ENCODE peak calls at places on chromosome 13, in eight cellular contexts. J is testis, E is stomach, V is adrenal gland, I is esophagus muscularis mucosa, W is cardiac muscle cell, B is body of pancreas, X is left ventricle myocardium inferior. P is an unnamed sample.
A peak's percentile ranks its signal among the peaks of the same experiment; 100 is the strongest.

GRCh38 chr13:109297628-109298027 is 488.8 kb downstream of the IRS2 start:
- DNase-seq in W (peak; percentile 60), J (no peak), X (no peak), B (no peak), E (no peak), I (no peak), V (no peak), P (no peak)

GRCh38 chr13:102872131-102872530 is 26.3 kb downstream of the ERCC5 start:
- DNase-seq in I (no peak), B (no peak), X (no peak), E (no peak), V (no peak), J (no peak), W (no peak), P (no peak)

GRCh38 chr13:102580552-102581169 is 16.1 kb upstream of the TPP2 start:
- DNase-seq in E (no peak), B (peak; percentile 49), I (no peak), W (peak; percentile 81), X (no peak), J (peak; percentile 42), V (peak; percentile 54), P (no peak)

GRCh38 chr13:24746618-24747247 is 17.2 kb upstream of the RNF17 start:
- DNase-seq in E (no peak), W (peak; percentile 38), X (no peak), V (no peak), B (no peak), J (no peak), I (no peak), P (no peak)

GRCh38 chr13:43730642-43731041 is 56.1 kb downstream of the ENOX1 start:
- DNase-seq in J (no peak), B (peak; percentile 5), I (no peak), X (no peak), E (no peak), V (peak; percentile 10), W (peak; percentile 33), P (peak; percentile 14)

GRCh38 chr13:30792257-30793000 is 57.1 kb downstream of the ALOX5AP start:
- DNase-seq in E (peak; percentile 71), W (peak; percentile 96), I (no peak), J (peak; percentile 80), V (peak; percentile 95), X (peak; percentile 77), B (peak; percentile 82), P (peak; percentile 50)

GRCh38 chr13:75715598-75716523 is 79.7 kb downstream of the LMO7 start:
- DNase-seq in B (no peak), E (no peak), J (no peak), I (no peak), V (no peak), X (no peak), W (peak; percentile 41), P (no peak)

GRCh38 chr13:113211774-113212173 is 2.4 kb downstream of the CUL4A start:
- DNase-seq in W (no peak), E (no peak), I (no peak), V (no peak), X (no peak), J (no peak), B (no peak), P (no peak)

GRCh38 chr13:103862525-103862924 is 796.3 kb upstream of the SLC10A2 start:
- DNase-seq in W (no peak), J (no peak), E (no peak), B (no peak), I (no peak), X (no peak), V (no peak), P (no peak)

GRCh38 chr13:106507560-106508274 is 27.7 kb downstream of the EFNB2 start:
- DNase-seq in X (no peak), B (no peak), J (no peak), E (no peak), W (peak; percentile 96), I (no peak), V (no peak), P (no peak)

GRCh38 chr13:106610511-106610910 is 42.6 kb upstream of the ARGLU1 start:
- DNase-seq in X (no peak), V (no peak), W (peak; percentile 20), I (no peak), J (no peak), E (no peak), B (no peak), P (no peak)

GRCh38 chr13:77113496-77113895 is 86.5 kb upstream of the FBXL3 start:
- DNase-seq in E (no peak), X (no peak), I (no peak), V (no peak), J (no peak), W (no peak), B (no peak), P (no peak)

GRCh38 chr13:53311561-53311960 is 282.9 kb downstream of the OLFM4 start:
- DNase-seq in I (no peak), B (no peak), V (no peak), E (no peak), J (no peak), X (no peak), W (no peak), P (no peak)

DNA sequence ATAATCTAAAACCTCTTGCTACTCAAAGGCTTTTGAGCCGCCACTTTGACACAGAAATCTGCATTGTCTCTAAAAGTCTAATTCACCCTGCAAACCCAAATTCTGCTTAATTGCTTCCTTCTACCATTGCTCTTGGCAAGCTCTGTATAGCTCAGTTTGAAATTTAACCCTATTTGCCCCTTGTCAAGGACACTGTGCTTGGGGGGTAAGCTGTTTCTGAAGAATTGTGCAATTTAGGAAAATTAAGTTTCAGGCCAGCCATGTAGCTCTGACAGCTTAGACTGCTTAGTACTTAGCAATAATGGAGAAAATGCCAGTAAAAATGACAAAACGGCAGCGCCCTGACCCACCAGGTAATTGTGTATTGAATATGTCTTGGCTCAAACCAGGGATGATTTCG is 282.2 kb downstream of the OLFM4 start:
- DNase-seq in X (no peak), B (no peak), V (no peak), W (no peak), I (no peak), J (no peak), E (no peak), P (no peak)
- H3K4me1 ChIP-seq in X (no peaks in the 10 kb centered on the region), B (no peaks in the 10 kb centered on the region), V (no peaks in the 10 kb centered on the region), W (no peaks in the 10 kb centered on the region), I (no peaks in the 10 kb centered on the region), J (no peaks in the 10 kb centered on the region), E (no peaks in the 10 kb centered on the region), P (no peaks in the 10 kb centered on the region)

GRCh38 chr13:27440408-27440807 is 10.0 kb downstream of the MTIF3 start:
- DNase-seq in J (no peak), X (no peak), B (no peak), I (no peak), W (no peak), E (no peak), V (no peak), P (no peak)

GRCh38 chr13:27437126-27437525 is 12.7 kb downstream of the GTF3A start:
- DNase-seq in I (no peak), X (no peak), B (no peak), E (no peak), J (no peak), W (no peak), V (no peak), P (no peak)

GRCh38 chr13:27442797-27443196 is 7.6 kb downstream of the MTIF3 start:
- DNase-seq in J (no peak), X (no peak), I (no peak), E (no peak), B (no peak), V (no peak), W (no peak), P (peak; percentile 36)

GRCh38 chr13:27446986-27447583 is 3.3 kb downstream of the MTIF3 start:
- DNase-seq in W (no peak), V (no peak), E (no peak), B (no peak), J (no peak), I (no peak), X (no peak), P (peak; percentile 30)

DNA sequence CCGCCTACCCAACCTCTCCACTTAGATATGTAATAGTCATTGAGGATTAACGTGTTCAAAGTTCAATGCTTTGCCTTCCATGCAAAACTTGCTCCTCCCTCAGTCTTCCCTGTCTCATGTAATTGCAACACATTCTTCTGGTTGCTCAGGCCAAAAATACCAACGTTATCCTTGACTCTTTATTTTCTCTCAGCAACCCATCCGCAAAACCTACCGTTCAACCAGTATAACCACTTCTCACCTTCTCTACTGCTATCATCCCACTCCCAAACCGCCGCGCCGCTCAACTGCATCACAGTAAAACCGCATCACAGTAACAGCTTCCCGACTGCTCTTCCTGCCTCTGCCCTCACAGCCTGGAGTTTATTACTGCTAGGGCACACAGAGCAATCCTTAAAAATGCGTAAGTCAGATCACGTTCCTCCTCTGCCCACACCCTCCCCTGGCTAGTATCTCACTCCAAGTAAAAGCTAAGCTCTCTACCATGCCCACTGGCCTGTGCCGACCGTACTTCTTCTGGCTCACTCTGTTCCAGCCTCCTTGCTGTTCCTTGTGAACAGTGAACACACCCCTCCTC is 8.2 kb downstream of the MTIF3 start:
- DNase-seq in J (no peak), E (no peak), X (no peak), I (no peak), V (no peak), W (no peak), B (no peak), P (peak; percentile 58)
- H3K4me1 ChIP-seq in J (no peaks in the 10 kb centered on the region), E (no peaks in the 10 kb centered on the region), X (peaks cover 61% of the 10 kb centered on the region), I (peaks cover 17% of the 10 kb centered on the region), V (no peaks in the 10 kb centered on the region), W (no peaks in the 10 kb centered on the region), B (peaks cover 1% of the 10 kb centered on the region), P (peaks cover 9% of the 10 kb centered on the region)

DNA sequence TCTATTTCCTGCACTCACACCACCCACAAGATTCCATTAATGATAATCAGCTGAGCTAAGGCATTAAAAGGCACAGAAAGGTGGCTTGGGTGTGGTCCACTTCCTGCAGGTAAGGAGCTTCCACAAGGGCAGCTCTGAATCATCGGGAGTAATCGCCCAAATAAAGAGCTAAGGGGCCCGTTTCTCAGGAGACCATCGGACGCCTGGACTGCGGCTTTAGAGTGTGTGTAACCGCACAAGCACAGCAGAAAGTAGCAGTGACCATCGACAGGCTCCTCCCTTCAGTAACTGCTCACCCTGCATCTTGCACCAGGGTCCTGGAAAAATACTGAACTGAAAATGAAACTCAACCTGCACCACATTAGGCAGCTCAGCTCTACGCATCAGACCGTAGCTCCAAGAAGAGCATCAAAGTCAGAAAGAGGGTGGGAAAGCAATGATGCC is 6.0 kb downstream of the STK24 start:
- DNase-seq in B (peak; percentile 34), X (no peak), J (peak; percentile 47), E (peak; percentile 43), I (no peak), W (no peak), V (peak; percentile 69), P (peak; percentile 61)
- H3K4me1 ChIP-seq in B (peaks cover 76% of the 10 kb centered on the region), X (peaks cover 89% of the 10 kb centered on the region), J (peaks cover 54% of the 10 kb centered on the region), E (peaks cover 31% of the 10 kb centered on the region), I (peaks cover 82% of the 10 kb centered on the region), W (peaks cover 43% of the 10 kb centered on the region), V (peaks cover 14% of the 10 kb centered on the region), P (peaks cover 93% of the 10 kb centered on the region)

GRCh38 chr13:45702869-45703391 is 810 bp downstream of the CBY2 start:
- DNase-seq in E (no peak), X (no peak), W (no peak), I (no peak), B (no peak), V (no peak), J (no peak), P (no peak)
- H3K4me1 ChIP-seq in E (no peaks in the 10 kb centered on the region), X (no peaks in the 10 kb centered on the region), W (no peaks in the 10 kb centered on the region), I (no peaks in the 10 kb centered on the region), B (no peaks in the 10 kb centered on the region), V (no peaks in the 10 kb centered on the region), J (peaks cover 8% of the 10 kb centered on the region), P (no peaks in the 10 kb centered on the region)

P was measured in transverse colon.